ENCODE peak calls at places on chromosome 3, in seven cellular contexts. A, B, O, W, L, Y and G are unnamed samples. For H3K36me3, the result is how much of the 10 kb centered on the place peaks cover.

GRCh38 chr3:185473290-185473815 is 25.5 kb downstream of the TMEM41A start:
- DNase-seq in O (peak), Y (peak), L (no peak), A (peak), W (no peak), B (no peak), G (peak)

GRCh38 chr3:151909720-151910405 is 36.4 kb downstream of the SUCNR1 start:
- DNase-seq in L (peak), O (no peak), W (no peak), B (no peak), Y (no peak), A (no peak), G (no peak)

GRCh38 chr3:71707600-71707999 is 17.6 kb downstream of the EIF4E3 start:
- DNase-seq in Y (peak), A (no peak), B (no peak), O (no peak), W (no peak), L (no peak), G (no peak)

GRCh38 chr3:194296448-194296831 is 54.7 kb downstream of the CPN2 start:
- DNase-seq in L (peak), O (peak), W (no peak), A (peak), Y (peak), B (peak), G (peak)

GRCh38 chr3:171765511-171765887 is 44.8 kb downstream of the PLD1 start:
- DNase-seq in O (no peak), Y (no peak), B (no peak), L (no peak), W (no peak), A (no peak), G (no peak)

GRCh38 chr3:128572644-128573105 is 77.9 kb downstream of the RPN1 start:
- DNase-seq in Y (no peak), B (no peak), A (no peak), W (no peak), L (peak), O (peak), G (no peak)

GRCh38 chr3:71160800-71161546 is 422.6 kb downstream of the FOXP1 start:
- DNase-seq in W (no peak), O (no peak), L (peak), Y (no peak), A (no peak), B (no peak), G (no peak)

GRCh38 chr3:100463002-100463401 is 29.4 kb upstream of the TMEM45A start:
- DNase-seq in Y (peak), O (peak), W (peak), B (no peak), A (peak), L (peak), G (peak)

GRCh38 chr3:192817053-192817452 is 89.7 kb upstream of the FGF12 start:
- DNase-seq in W (no peak), O (no peak), B (no peak), Y (no peak), L (peak), A (no peak), G (no peak)

GRCh38 chr3:13073042-13073906 is at the start of gene IQSEC1:
- DNase-seq in W (no peak), L (no peak), Y (peak), A (peak), B (no peak), O (no peak), G (peak)

GRCh38 chr3:190073264-190073663 is 47.4 kb downstream of the P3H2 start:
- DNase-seq in Y (no peak), L (no peak), W (no peak), B (no peak), O (no peak), A (no peak), G (peak)

GRCh38 chr3:30399394-30400181 is 206.8 kb upstream of the TGFBR2 start:
- DNase-seq in O (no peak), B (no peak), Y (peak), W (no peak), A (no peak), L (peak), G (no peak)

GRCh38 chr3:71962561-71963240 is 177.8 kb upstream of the PROK2 start:
- DNase-seq in B (no peak), O (no peak), L (peak), A (no peak), W (no peak), Y (no peak), G (no peak)

GRCh38 chr3:123194552-123194951 is 7.2 kb upstream of the SEC22A start:
- DNase-seq in O (peak), L (no peak), B (no peak), A (peak), W (no peak), Y (peak), G (no peak)

GRCh38 chr3:123451186-123451585 is 2.3 kb upstream of the ADCY5 start:
- DNase-seq in A (no peak), W (no peak), B (no peak), L (no peak), Y (no peak), O (no peak), G (no peak)

GRCh38 chr3:18066899-18067582 is 324.6 kb upstream of the TBC1D5 start:
- DNase-seq in L (no peak), A (no peak), Y (no peak), O (no peak), W (no peak), B (no peak), G (no peak)

GRCh38 chr3:78818161-78818985 is 949.4 kb downstream of the ROBO1 start:
- DNase-seq in L (no peak), A (no peak), W (no peak), B (peak), O (no peak), Y (no peak), G (no peak)

GRCh38 chr3:144324061-144324460 is 352.4 kb downstream of the DIPK2A start:
- DNase-seq in A (no peak), O (no peak), W (no peak), B (no peak), L (peak), Y (no peak), G (no peak)

GRCh38 chr3:192915306-192915705 is 2.4 kb downstream of the MB21D2 start:
- DNase-seq in W (no peak), L (peak), B (no peak), O (no peak), Y (peak), A (no peak), G (peak)

GRCh38 chr3:82000773-82001172 is 239.3 kb upstream of the GBE1 start:
- DNase-seq in A (no peak), O (no peak), Y (no peak), W (no peak), L (no peak), B (peak), G (no peak)

GRCh38 chr3:42660131-42660715 is 6.7 kb downstream of the ZBTB47 start:
- DNase-seq in O (no peak), L (no peak), W (no peak), B (peak), Y (no peak), A (peak), G (no peak)

GRCh38 chr3:195856410-195857084 is 44.8 kb upstream of the MUC4 start:
- DNase-seq in L (no peak), A (no peak), Y (no peak), W (no peak), B (no peak), O (no peak), G (no peak)

GRCh38 chr3:45608885-45609284 is 14.3 kb downstream of the LIMD1 start:
- DNase-seq in O (no peak), L (peak), B (peak), Y (peak), W (no peak), A (no peak), G (peak)

GRCh38 chr3:133441867-133442270 is 42.0 kb downstream of the BFSP2 start:
- DNase-seq in W (no peak), B (no peak), O (no peak), Y (peak), L (no peak), A (no peak), G (no peak)

GRCh38 chr3:185527364-185527763 is 25.0 kb downstream of the LIPH start:
- DNase-seq in A (no peak), Y (no peak), O (peak), L (peak), W (no peak), B (no peak), G (no peak)

GRCh38 chr3:170414202-170414663 is 4.4 kb upstream of the CLDN11 start:
- DNase-seq in Y (peak), A (peak), B (no peak), L (peak), W (peak), O (peak), G (peak)

GRCh38 chr3:125515421-125515820 is 4.6 kb downstream of the SNX4 start:
- DNase-seq in Y (no peak), A (peak), W (no peak), O (no peak), L (no peak), B (no peak), G (no peak)
- H3K36me3 ChIP-seq in Y (under half), A (under half), W (under half), O (under half), L (under half), B (under half), G (under half)

GRCh38 chr3:73384091-73384906 is 240.4 kb downstream of the PDZRN3 start:
- DNase-seq in W (no peak), O (no peak), A (no peak), Y (no peak), L (no peak), B (no peak), G (no peak)

GRCh38 chr3:73383470-73384049 is 241.2 kb downstream of the PDZRN3 start:
- DNase-seq in W (no peak), A (no peak), L (no peak), Y (no peak), B (no peak), O (no peak), G (no peak)

GRCh38 chr3:73389104-73389809 is 235.5 kb downstream of the PDZRN3 start:
- DNase-seq in A (no peak), W (no peak), L (no peak), O (no peak), Y (no peak), B (no peak), G (no peak)

GRCh38 chr3:73381551-73381950 is 243.2 kb downstream of the PDZRN3 start:
- DNase-seq in Y (no peak), B (no peak), A (no peak), O (no peak), L (no peak), W (no peak), G (no peak)

DNA sequence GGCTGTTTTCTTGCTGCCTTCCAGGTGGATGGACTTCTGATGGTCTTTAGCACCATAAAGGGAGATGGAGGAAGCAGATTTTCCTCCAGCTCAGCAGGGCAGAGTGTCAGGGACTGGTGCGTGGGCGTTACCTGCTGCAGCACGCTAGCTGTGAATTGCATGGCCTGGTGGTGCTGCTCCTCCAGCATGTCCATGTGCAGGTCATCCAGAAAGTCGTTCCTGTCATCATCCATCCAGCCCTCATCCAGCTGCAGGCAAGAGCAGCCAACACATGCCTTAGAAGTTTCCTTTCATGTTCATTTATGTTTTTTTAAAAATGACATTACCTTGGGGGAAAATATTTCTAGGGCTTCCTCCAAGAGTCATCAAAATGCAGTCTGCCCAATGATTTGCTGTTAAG is 239.2 kb downstream of the PDZRN3 start:
- DNase-seq in W (no peak), L (no peak), Y (no peak), O (no peak), A (no peak), B (no peak), G (no peak)
- H3K36me3 ChIP-seq in W (under half), L (under half), Y (under half), O (under half), A (under half), B (under half), G (half or more)

GRCh38 chr3:37324752-37325407 is 150.5 kb upstream of the LRRFIP2 start:
- DNase-seq in A (no peak), O (no peak), Y (peak), B (no peak), W (no peak), L (no peak), G (peak)
- H3K36me3 ChIP-seq in A (under half), O (under half), Y (half or more), B (under half), W (under half), L (half or more), G (half or more)

GRCh38 chr3:56629451-56629850 is 53.6 kb downstream of the TASOR start:
- DNase-seq in Y (no peak), L (no peak), A (no peak), B (no peak), W (no peak), O (no peak), G (no peak)

GRCh38 chr3:56633201-56633600 is 49.9 kb downstream of the TASOR start:
- DNase-seq in W (no peak), L (no peak), Y (no peak), A (no peak), B (no peak), O (no peak), G (no peak)

GRCh38 chr3:56630966-56631365 is 52.1 kb downstream of the TASOR start:
- DNase-seq in L (no peak), Y (no peak), W (no peak), A (no peak), O (no peak), B (no peak), G (no peak)

GRCh38 chr3:56624725-56625124 is 58.3 kb downstream of the TASOR start:
- DNase-seq in O (no peak), Y (peak), W (peak), A (no peak), B (no peak), L (no peak), G (peak)

GRCh38 chr3:56629044-56629443 is 54.0 kb downstream of the TASOR start:
- DNase-seq in L (no peak), A (no peak), W (no peak), B (no peak), Y (no peak), O (no peak), G (no peak)
- H3K36me3 ChIP-seq in L (under half), A (half or more), W (under half), B (under half), Y (under half), O (under half), G (half or more)

DNA sequence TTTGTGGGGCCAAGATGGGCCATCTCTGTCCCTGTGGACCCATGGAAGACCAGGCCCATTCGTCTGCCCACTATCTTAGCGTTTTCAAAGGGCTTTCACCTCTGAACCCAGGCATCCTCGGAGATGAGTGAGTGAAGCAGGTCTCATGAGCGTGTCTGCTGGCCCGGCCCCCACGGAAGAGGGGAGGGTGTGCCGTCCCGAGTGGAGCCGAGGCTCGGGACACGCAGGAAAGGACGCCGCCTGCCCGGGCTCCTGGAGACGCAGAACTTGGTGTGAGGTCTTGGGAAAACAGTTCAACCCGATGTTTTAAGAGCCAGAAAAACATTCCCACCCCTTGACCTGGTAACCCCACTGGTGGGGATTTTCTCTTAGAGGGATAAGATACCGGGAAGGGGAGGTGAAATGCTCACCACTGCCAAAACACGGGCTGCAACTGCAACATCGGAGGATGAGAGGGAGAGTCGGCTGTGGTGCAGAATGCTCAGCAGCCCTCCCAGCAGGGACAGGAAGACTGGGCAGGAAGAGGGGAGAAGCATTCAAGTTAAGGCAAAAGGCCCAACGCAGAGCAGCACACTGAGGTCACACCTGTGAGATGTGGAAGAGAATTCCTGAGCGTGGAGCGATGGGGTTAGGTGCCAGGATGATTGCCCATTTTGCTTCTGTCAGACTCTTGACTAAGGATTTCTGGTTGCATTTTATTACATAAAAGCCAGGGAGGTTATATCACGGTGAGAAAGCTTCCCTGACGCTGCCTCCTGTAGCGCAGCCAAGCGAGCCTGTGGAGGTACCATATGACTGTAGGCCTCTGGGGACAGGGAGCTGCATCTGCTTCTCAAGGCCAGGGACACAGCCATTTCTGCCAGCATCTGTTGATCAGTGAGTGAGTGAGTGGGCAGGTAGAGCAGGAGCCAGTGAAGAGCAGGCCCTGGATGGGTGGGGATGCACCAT is 14.1 kb upstream of the STAB1 start:
- DNase-seq in Y (no peak), A (peak), L (no peak), B (no peak), W (no peak), O (no peak), G (no peak)
- H3K36me3 ChIP-seq in Y (half or more), A (half or more), L (half or more), B (under half), W (half or more), O (under half), G (half or more)

GRCh38 chr3:58021962-58022361 is 13.7 kb downstream of the FLNB start:
- DNase-seq in Y (no peak), B (no peak), O (no peak), W (no peak), L (no peak), A (no peak), G (no peak)
- H3K36me3 ChIP-seq in Y (under half), B (under half), O (under half), W (under half), L (under half), A (under half), G (under half)